ENCODE peak calls at places on chromosomes 12 and 14, in six cellular contexts. O is kidney, Y is tibial artery, C is A549, P is iPS DF 6.9, N is cardiac muscle cell. Q is an unnamed sample.
A peak's percentile ranks its signal among the peaks of the same experiment; 100 is the strongest.

GRCh38 chr12:3342051-3342450 is 149.0 kb upstream of the PRMT8 start:
- DNase-seq in O (no peak), Y (no peak), C (no peak), P (no peak), N (peak; percentile 60), Q (no peak)

GRCh38 chr12:106519587-106519986 is 63.2 kb upstream of the RFX4 start:
- DNase-seq in O (no peak), Y (no peak), C (no peak), P (no peak), N (peak; percentile 54), Q (no peak)

GRCh38 chr12:113903381-113903863 is 62.7 kb downstream of the RBM19 start:
- DNase-seq in O (no peak), Y (no peak), C (no peak), P (no peak), N (peak; percentile 34), Q (no peak)

GRCh38 chr14:80638620-80639215 is 302.8 kb downstream of the CEP128 start:
- DNase-seq in O (no peak), Y (no peak), C (peak; percentile 27), P (no peak), N (peak; percentile 73), Q (no peak)

GRCh38 chr12:131704509-131704908 is 6.4 kb upstream of the SFSWAP start:
- DNase-seq in O (no peak), Y (no peak), C (no peak), P (no peak), N (no peak), Q (no peak)

GRCh38 chr12:42372154-42372791 is 46.3 kb downstream of the PPHLN1 start:
- DNase-seq in O (no peak), Y (no peak), C (peak; percentile 34), P (peak; percentile 54), N (peak; percentile 56), Q (peak; percentile 59)

GRCh38 chr12:110599334-110599733 is 14.6 kb upstream of the TCTN1 start:
- DNase-seq in O (no peak), Y (no peak), C (no peak), P (no peak), N (no peak), Q (no peak)

GRCh38 chr12:92987846-92988621 is 58.9 kb upstream of the EEA1 start:
- DNase-seq in O (no peak), Y (peak; percentile 48), C (no peak), P (no peak), N (no peak), Q (no peak)

GRCh38 chr12:68158427-68158826 is 1.1 kb downstream of the IFNG start:
- DNase-seq in O (no peak), Y (no peak), C (no peak), P (peak; percentile 16), N (peak; percentile 8), Q (peak; percentile 33)

GRCh38 chr12:28998662-28999120 is 150.4 kb upstream of the FAR2 start:
- DNase-seq in O (no peak), Y (no peak), C (peak; percentile 10), P (peak; percentile 5), N (peak; percentile 68), Q (peak; percentile 11)

GRCh38 chr12:4975574-4975973 is 65.9 kb downstream of the KCNA1 start:
- DNase-seq in O (no peak), Y (no peak), C (no peak), P (no peak), N (no peak), Q (no peak)

GRCh38 chr12:127829974-127830543 is 436.9 kb upstream of the TMEM132C start:
- DNase-seq in O (no peak), Y (no peak), C (no peak), P (no peak), N (no peak), Q (no peak)

GRCh38 chr14:69987416-69988144 is 108.4 kb downstream of the SMOC1 start:
- DNase-seq in O (no peak), Y (no peak), C (no peak), P (no peak), N (no peak), Q (no peak)
- H3K4me1 ChIP-seq in O (no peaks in the 10 kb centered on the region), Y (peaks cover 41% of the 10 kb centered on the region), C (peaks cover 23% of the 10 kb centered on the region), P (peaks cover 2% of the 10 kb centered on the region), N (peaks cover 4% of the 10 kb centered on the region), Q (no peaks in the 10 kb centered on the region)

GRCh38 chr12:121620328-121620891 is 5.9 kb upstream of the ORAI1 start:
- DNase-seq in O (no peak), Y (no peak), C (no peak), P (no peak), N (no peak), Q (no peak)
- H3K27ac ChIP-seq in O (no peak overlapping the region), Y (no peak overlapping the region), C (no peak overlapping the region), P (no peak overlapping the region), N (peak overlapping the region; percentile 51), Q (no peak overlapping the region)

GRCh38 chr14:77359626-77360025 is 17.3 kb downstream of the TMED8 start:
- DNase-seq in O (no peak), Y (no peak), C (no peak), P (no peak), N (no peak), Q (no peak)
- H3K4me1 ChIP-seq in O (no peaks in the 10 kb centered on the region), Y (no peaks in the 10 kb centered on the region), C (no peaks in the 10 kb centered on the region), P (no peaks in the 10 kb centered on the region), N (no peaks in the 10 kb centered on the region), Q (no peaks in the 10 kb centered on the region)

GRCh38 chr12:99954724-99955123 is 30.0 kb downstream of the ANKS1B start:
- DNase-seq in O (no peak), Y (no peak), C (no peak), P (no peak), N (no peak), Q (no peak)

GRCh38 chr12:99960312-99960711 is 24.4 kb downstream of the ANKS1B start:
- DNase-seq in O (no peak), Y (no peak), C (no peak), P (no peak), N (peak; percentile 34), Q (no peak)

GRCh38 chr12:99957866-99958466 is 26.8 kb downstream of the ANKS1B start:
- DNase-seq in O (no peak), Y (no peak), C (no peak), P (no peak), N (peak; percentile 11), Q (no peak)

GRCh38 chr12:99959549-99960170 is 25.1 kb downstream of the ANKS1B start:
- DNase-seq in O (no peak), Y (no peak), C (peak; percentile 66), P (no peak), N (peak; percentile 67), Q (no peak)
- H3K27ac ChIP-seq in O (no peak overlapping the region), Y (no peak overlapping the region), C (no peak overlapping the region), P (no peak overlapping the region), N (no peak overlapping the region), Q (no peak overlapping the region)

GRCh38 chr14:77124345-77125274 is 17.0 kb downstream of the ZDHHC22 start:
- DNase-seq in O (peak; percentile 80), Y (no peak), C (no peak), P (no peak), N (peak; percentile 49), Q (peak; percentile 61)

GRCh38 chr14:77122555-77123125 is 19.0 kb downstream of the ZDHHC22 start:
- DNase-seq in O (no peak), Y (no peak), C (no peak), P (no peak), N (no peak), Q (no peak)

GRCh38 chr14:77119852-77120251 is 21.7 kb downstream of the ZDHHC22 start:
- DNase-seq in O (no peak), Y (no peak), C (no peak), P (no peak), N (no peak), Q (no peak)

GRCh38 chr14:77123381-77124344 is 17.9 kb downstream of the ZDHHC22 start:
- DNase-seq in O (peak; percentile 93), Y (no peak), C (no peak), P (no peak), N (no peak), Q (peak; percentile 99)

DNA sequence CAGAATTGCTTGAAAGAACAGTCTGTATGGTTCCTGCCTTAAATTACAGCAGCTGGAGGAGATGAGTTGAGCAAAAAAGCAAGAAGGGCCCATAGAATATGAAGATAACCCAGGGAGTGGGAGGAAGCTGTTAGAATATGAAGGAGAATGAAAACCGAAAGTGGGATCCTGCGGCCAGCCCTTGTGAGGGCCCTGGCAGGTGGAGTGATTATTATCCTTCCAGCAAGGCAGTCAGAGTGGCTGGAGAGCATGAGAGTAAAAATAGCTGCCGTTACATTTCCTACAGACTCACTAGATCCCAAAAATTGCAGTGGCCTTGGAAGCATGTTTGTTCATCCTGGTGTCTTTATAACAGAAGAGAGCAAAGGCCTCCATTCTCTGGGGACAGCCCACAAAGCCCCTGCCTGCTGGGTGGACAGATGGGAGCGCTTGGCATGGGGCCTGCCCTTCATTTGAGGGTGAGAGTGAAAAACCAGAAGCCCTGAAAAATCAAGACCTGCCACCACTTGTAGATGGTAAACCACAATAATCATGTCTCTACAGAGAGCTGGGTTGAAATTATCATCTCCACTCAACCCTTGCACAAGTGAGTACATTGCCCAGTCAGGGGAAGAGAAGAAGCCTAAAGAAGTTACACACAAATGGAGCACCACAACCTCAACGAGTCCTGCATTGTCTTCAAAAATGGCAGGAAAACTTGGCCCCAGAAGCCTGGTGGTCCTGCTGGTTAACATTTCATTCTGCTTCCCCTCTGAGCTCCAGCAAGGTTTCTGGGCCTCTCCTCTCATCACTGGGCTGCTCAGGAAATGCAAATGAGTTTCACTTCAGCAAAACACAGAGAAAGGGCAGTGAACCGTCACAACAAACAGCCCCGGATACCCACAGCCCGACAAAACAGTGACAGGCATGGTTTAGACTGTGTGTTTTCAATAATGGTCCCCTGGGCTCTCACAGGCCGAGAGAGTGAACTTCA is 20.5 kb downstream of the ZDHHC22 start:
- DNase-seq in O (no peak), Y (no peak), C (no peak), P (no peak), N (peak; percentile 32), Q (peak; percentile 77)
- H3K4me1 ChIP-seq in O (peaks cover 7% of the 10 kb centered on the region), Y (peaks cover 19% of the 10 kb centered on the region), C (peaks cover 15% of the 10 kb centered on the region), P (peaks cover 4% of the 10 kb centered on the region), N (peaks cover 13% of the 10 kb centered on the region), Q (peaks cover 11% of the 10 kb centered on the region)

DNA sequence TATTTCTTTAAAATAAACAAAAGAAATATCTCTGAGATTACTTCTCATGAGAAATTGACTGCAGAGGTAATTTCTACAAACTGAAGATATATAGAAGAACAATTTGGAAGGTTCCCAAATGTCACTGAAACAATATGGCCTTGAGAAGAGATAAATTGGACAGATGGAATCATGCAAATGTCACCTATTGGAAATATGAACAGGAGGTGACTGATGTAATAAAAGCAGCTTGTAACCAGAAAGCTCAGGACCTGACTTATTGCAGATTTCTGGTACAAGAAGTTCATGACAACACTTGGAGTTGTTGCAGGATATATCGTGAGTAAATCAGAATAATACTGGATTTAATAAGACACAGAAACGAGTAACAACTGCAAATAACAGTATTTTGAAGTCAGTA is 93.3 kb upstream of the TRHDE start:
- DNase-seq in O (no peak), Y (no peak), C (no peak), P (no peak), N (no peak), Q (no peak)
- H3K27ac ChIP-seq in O (no peak overlapping the region), Y (no peak overlapping the region), C (no peak overlapping the region), P (no peak overlapping the region), N (no peak overlapping the region), Q (no peak overlapping the region)